ENCODE peak calls at places on chromosome 3, in ten cellular contexts. S is AG09309, H is kidney, I is lower leg skin, B is GM12865, X is progenitor cell of endocrine pancreas, A is cardiac fibroblast, G is PC-9, K is LNCaP clone FGC, L is ascending aorta. U is an unnamed sample.

GRCh38 chr3:158709666-158710083 is 22.6 kb downstream of the RARRES1 start:
- DNase-seq in B (no peak), H (no peak), A (peak), I (no peak), L (no peak), X (no peak), G (no peak), S (peak), K (no peak), U (no peak)

GRCh38 chr3:36909181-36909580 is 35.7 kb downstream of the TRANK1 start:
- DNase-seq in H (no peak), L (no peak), G (no peak), A (no peak), B (no peak), X (no peak), S (no peak), K (no peak), I (peak), U (no peak)

GRCh38 chr3:63308072-63308471 is 30.0 kb downstream of the SYNPR start:
- DNase-seq in L (no peak), I (no peak), A (no peak), B (no peak), H (no peak), K (no peak), G (no peak), X (no peak), S (no peak), U (no peak)

GRCh38 chr3:50125541-50126286 is 29.4 kb upstream of the SEMA3F start:
- DNase-seq in B (no peak), H (peak), I (no peak), A (no peak), L (no peak), X (no peak), S (no peak), G (no peak), K (no peak), U (no peak)

GRCh38 chr3:45676248-45677044 is 12.8 kb upstream of the SACM1L start:
- DNase-seq in G (no peak), I (no peak), B (no peak), A (no peak), H (no peak), S (no peak), L (no peak), K (no peak), X (no peak), U (no peak)

GRCh38 chr3:184144505-184144904 is 9.3 kb downstream of the EIF2B5 start:
- DNase-seq in G (no peak), K (peak), B (no peak), S (no peak), H (no peak), X (no peak), I (no peak), L (no peak), A (no peak), U (no peak)

GRCh38 chr3:191068946-191069813 is 129.9 kb upstream of the OSTN start:
- DNase-seq in K (no peak), G (peak), X (no peak), I (no peak), A (peak), B (no peak), L (no peak), S (no peak), H (no peak), U (no peak)

GRCh38 chr3:46995901-46996562 is 16.6 kb downstream of the NBEAL2 start:
- DNase-seq in X (no peak), K (no peak), L (no peak), S (no peak), B (no peak), G (no peak), I (no peak), A (no peak), H (peak), U (no peak)

GRCh38 chr3:130345487-130346079 is at the start of gene COL6A5:
- DNase-seq in I (no peak), A (peak), G (no peak), X (peak), B (no peak), L (no peak), S (no peak), K (no peak), H (peak), U (no peak)

GRCh38 chr3:8020459-8020858 is 481.2 kb upstream of the LMCD1 start:
- DNase-seq in B (no peak), X (no peak), A (no peak), L (no peak), G (no peak), S (no peak), K (no peak), I (no peak), H (no peak), U (no peak)

GRCh38 chr3:178562869-178563232 is 26.6 kb downstream of the KCNMB2 start:
- DNase-seq in K (no peak), S (no peak), L (no peak), I (no peak), H (no peak), X (no peak), B (peak), A (peak), G (no peak), U (no peak)

GRCh38 chr3:129604223-129604941 is 2.1 kb downstream of the PLXND1 start:
- DNase-seq in H (no peak), X (no peak), A (no peak), L (no peak), B (no peak), K (no peak), G (no peak), S (no peak), I (no peak), U (no peak)

GRCh38 chr3:171976526-171976925 is 62.9 kb upstream of the FNDC3B start:
- DNase-seq in A (peak), I (no peak), B (no peak), X (no peak), L (no peak), S (no peak), K (no peak), G (peak), H (no peak), U (no peak)

GRCh38 chr3:49602877-49603411 is 48.7 kb downstream of the BSN start:
- DNase-seq in S (no peak), L (no peak), A (no peak), I (no peak), B (peak), H (no peak), K (no peak), G (peak), X (no peak), U (no peak)

GRCh38 chr3:45110185-45110833 is 35.9 kb downstream of the CDCP1 start:
- DNase-seq in A (no peak), L (no peak), K (no peak), I (no peak), B (peak), G (no peak), H (no peak), S (no peak), X (no peak), U (no peak)

GRCh38 chr3:173529062-173529711 is 131.6 kb downstream of the NLGN1 start:
- DNase-seq in L (no peak), G (peak), X (no peak), B (peak), H (peak), K (peak), A (peak), I (no peak), S (no peak), U (no peak)

GRCh38 chr3:123158330-123158729 is 43.4 kb upstream of the SEC22A start:
- DNase-seq in A (no peak), B (no peak), G (no peak), H (no peak), X (no peak), I (no peak), L (no peak), S (no peak), K (peak), U (no peak)

GRCh38 chr3:51974963-51975856 is at the start of gene ABHD14A:
- DNase-seq in B (peak), G (no peak), X (peak), I (peak), H (peak), K (no peak), A (peak), S (no peak), L (peak), U (peak)

GRCh38 chr3:10391391-10391790 is 70.5 kb upstream of the SEC13 start:
- DNase-seq in H (no peak), B (no peak), X (no peak), G (no peak), A (no peak), L (no peak), K (no peak), S (no peak), I (no peak), U (no peak)

GRCh38 chr3:13600950-13601691 is 52.2 kb downstream of the FBLN2 start:
- DNase-seq in G (peak), I (no peak), B (no peak), X (no peak), S (peak), A (peak), H (no peak), L (no peak), K (no peak), U (no peak)

GRCh38 chr3:143726727-143727126 is 121.5 kb downstream of the SLC9A9 start:
- DNase-seq in H (no peak), L (no peak), K (no peak), S (peak), G (no peak), B (no peak), X (no peak), A (no peak), I (no peak), U (no peak)

GRCh38 chr3:129320261-129320660 is 41.6 kb downstream of the HMCES start:
- DNase-seq in H (no peak), I (no peak), K (no peak), S (no peak), G (no peak), L (peak), A (no peak), X (no peak), B (no peak), U (no peak)

GRCh38 chr3:174873832-174874231 is 14.7 kb downstream of the NAALADL2 start:
- DNase-seq in H (no peak), I (no peak), L (no peak), B (no peak), A (no peak), S (no peak), X (no peak), K (peak), G (no peak), U (no peak)

GRCh38 chr3:56053727-56054126 is 414.5 kb downstream of the ERC2 start:
- DNase-seq in X (no peak), K (no peak), G (no peak), H (no peak), S (no peak), I (no peak), L (no peak), B (no peak), A (no peak), U (no peak)

GRCh38 chr3:117998071-117998470 is 1036.6 kb downstream of the IGSF11 start:
- DNase-seq in B (no peak), G (no peak), L (no peak), A (peak), S (no peak), X (no peak), I (no peak), H (no peak), K (no peak), U (no peak)

GRCh38 chr3:194687638-194688206 is 2.0 kb downstream of the FAM43A start:
- DNase-seq in H (peak), L (peak), A (peak), S (no peak), G (peak), B (peak), I (peak), K (no peak), X (peak), U (peak)

GRCh38 chr3:51718547-51719412 is 11.9 kb downstream of the GRM2 start:
- DNase-seq in X (peak), B (peak), L (peak), A (peak), K (peak), H (no peak), I (peak), S (no peak), G (peak), U (no peak)

GRCh38 chr3:195194559-195195161 is 76.3 kb downstream of the XXYLT1 start:
- DNase-seq in L (no peak), H (no peak), K (no peak), X (no peak), S (no peak), B (no peak), A (no peak), G (no peak), I (no peak), U (no peak)

GRCh38 chr3:10933958-10934481 is 58.5 kb upstream of the SLC6A1 start:
- DNase-seq in X (no peak), S (no peak), G (no peak), K (no peak), A (peak), L (no peak), B (no peak), H (peak), I (peak), U (no peak)

GRCh38 chr3:128987701-128988100 is 6.2 kb downstream of the CFAP92 start:
- DNase-seq in A (no peak), B (no peak), S (no peak), X (no peak), H (no peak), L (no peak), G (no peak), K (no peak), I (peak), U (no peak)

GRCh38 chr3:187288176-187288893 is 3.2 kb downstream of the MASP1 start:
- DNase-seq in S (no peak), G (no peak), I (no peak), L (no peak), K (peak), H (no peak), X (no peak), A (no peak), B (no peak), U (no peak)

GRCh38 chr3:5187920-5188418 is 462 bp downstream of the EDEM1 start:
- DNase-seq in S (no peak), L (peak), I (peak), H (peak), B (peak), X (peak), G (no peak), A (peak), K (no peak), U (peak)

GRCh38 chr3:187368251-187368733 is at the start of gene RTP4:
- DNase-seq in A (peak), I (no peak), G (no peak), H (no peak), X (no peak), S (peak), B (peak), L (no peak), K (no peak), U (peak)

GRCh38 chr3:194215392-194215791 is 79.4 kb downstream of the HES1 start:
- DNase-seq in L (no peak), I (no peak), G (no peak), A (no peak), K (no peak), X (no peak), H (no peak), B (no peak), S (no peak), U (no peak)

GRCh38 chr3:188562163-188562562 is 408.2 kb downstream of the LPP start:
- DNase-seq in I (no peak), A (peak), S (no peak), X (no peak), G (no peak), H (no peak), B (no peak), K (no peak), L (no peak), U (no peak)

GRCh38 chr3:78913711-78914110 is 854.1 kb downstream of the ROBO1 start:
- DNase-seq in H (no peak), X (no peak), I (no peak), B (no peak), K (no peak), L (no peak), S (no peak), A (no peak), G (no peak), U (no peak)

GRCh38 chr3:56962200-56962599 is 98.3 kb upstream of the SPATA12 start:
- DNase-seq in L (no peak), H (no peak), K (no peak), G (no peak), I (no peak), S (no peak), A (no peak), B (no peak), X (no peak), U (no peak)

GRCh38 chr3:170040283-170040907 is 2.6 kb downstream of the GPR160 start:
- DNase-seq in B (no peak), X (no peak), H (no peak), A (no peak), L (no peak), K (no peak), G (no peak), I (no peak), S (no peak), U (no peak)

GRCh38 chr3:170043506-170043905 is 5.7 kb downstream of the GPR160 start:
- DNase-seq in X (no peak), S (no peak), L (no peak), G (no peak), B (no peak), H (no peak), K (no peak), I (no peak), A (no peak), U (no peak)

GRCh38 chr3:170033489-170033888 is 4.3 kb upstream of the GPR160 start:
- DNase-seq in I (no peak), A (no peak), X (no peak), B (no peak), K (no peak), S (no peak), G (no peak), H (no peak), L (no peak), U (no peak)

GRCh38 chr3:170037463-170038433 is at the start of gene GPR160:
- DNase-seq in H (peak), G (peak), B (peak), X (peak), L (peak), A (peak), S (no peak), K (no peak), I (peak), U (peak)

GRCh38 chr3:170038434-170039110 is 777 bp downstream of the GPR160 start:
- DNase-seq in G (no peak), S (no peak), L (no peak), K (no peak), H (peak), X (peak), I (no peak), A (no peak), B (peak), U (peak)
- TF ChIP-seq CTCF in G (peak), S (no peak), L (no peak), K (peak), H (peak), X (peak), I (no peak), A (no peak), B (peak), U (no peak)

DNA sequence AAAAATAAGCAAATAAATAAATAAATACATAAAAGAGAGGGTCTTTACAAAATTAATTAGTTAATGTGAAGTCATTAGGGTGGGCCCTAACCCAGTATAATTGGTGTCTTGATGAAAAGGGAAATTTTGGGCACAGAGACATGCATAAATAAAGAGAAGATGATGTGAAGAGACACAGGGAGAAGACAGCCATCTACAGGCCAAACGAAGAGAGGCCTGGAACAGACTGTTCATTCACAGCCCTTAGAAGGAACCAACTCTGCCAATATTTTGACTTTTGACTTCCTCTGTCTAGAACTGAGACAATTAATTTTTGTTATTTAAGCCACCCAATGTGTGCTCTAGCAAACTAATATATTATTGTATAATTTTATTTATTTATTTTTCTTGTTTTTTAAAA is 29.6 kb upstream of the SELENOK start:
- DNase-seq in G (no peak), I (no peak), K (no peak), S (no peak), L (no peak), A (peak), X (no peak), B (peak), H (no peak), U (no peak)
- TF ChIP-seq CTCF in G (peak), I (no peak), K (peak), S (peak), L (no peak), A (peak), X (peak), B (peak), H (no peak), U (no peak)

GRCh38 chr3:53056442-53056841 is 10.6 kb upstream of the SFMBT1 start:
- DNase-seq in K (no peak), I (peak), S (no peak), L (no peak), B (peak), A (no peak), H (no peak), X (no peak), G (no peak), U (no peak)
- TF ChIP-seq CTCF in K (no peak), I (no peak), S (peak), L (no peak), B (peak), A (peak), H (peak), X (peak), G (peak), U (no peak)

DNA sequence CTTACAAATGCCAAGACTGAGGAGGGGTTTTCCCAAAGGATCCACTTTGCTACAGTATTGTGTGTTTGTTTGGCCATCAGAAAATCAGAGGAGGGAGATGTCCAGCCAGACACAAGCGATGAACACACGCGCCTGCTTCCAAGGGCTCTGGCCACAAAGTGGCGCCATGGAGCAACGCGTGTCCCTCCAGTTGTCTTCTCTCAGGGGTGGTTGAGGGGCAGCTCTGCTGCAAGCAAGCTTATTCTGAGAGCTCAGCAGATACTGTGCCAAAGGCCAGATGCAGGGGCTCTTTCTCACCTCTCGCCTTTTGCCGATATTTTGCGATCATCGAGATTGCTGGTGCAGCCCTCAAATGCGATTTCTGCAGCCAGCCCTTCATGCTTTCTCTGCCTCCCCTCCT is 88.9 kb upstream of the OSBPL11 start:
- DNase-seq in I (no peak), A (peak), G (no peak), K (no peak), B (no peak), H (no peak), L (no peak), X (no peak), S (no peak), U (no peak)
- TF ChIP-seq CTCF in I (no peak), A (peak), G (peak), K (peak), B (peak), H (no peak), L (no peak), X (peak), S (peak), U (no peak)

DNA sequence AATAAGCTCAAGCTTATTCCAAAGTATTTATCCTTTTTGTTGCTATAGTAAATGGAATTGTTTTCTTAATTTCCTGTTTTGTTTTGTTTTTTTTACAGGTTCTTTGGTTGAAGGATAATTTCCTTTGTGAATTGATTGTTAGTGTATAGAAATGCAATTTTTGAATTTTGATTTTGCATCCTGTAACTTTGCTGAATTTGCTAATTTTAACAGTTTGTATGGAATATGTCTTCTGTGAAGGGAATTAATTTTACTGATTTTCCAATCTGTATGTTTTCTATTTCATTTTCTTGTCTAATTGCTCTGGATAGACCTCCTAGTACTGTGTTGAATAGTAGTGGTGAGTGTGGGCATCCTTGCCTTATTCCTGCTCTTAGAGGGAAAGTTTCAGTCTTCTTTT is 28.3 kb downstream of the PFN2 start:
- DNase-seq in B (no peak), X (no peak), L (no peak), K (no peak), I (no peak), H (no peak), A (no peak), G (no peak), S (no peak), U (no peak)
- TF ChIP-seq CTCF in B (no peak), X (no peak), L (no peak), K (no peak), I (no peak), H (no peak), A (no peak), G (no peak), S (no peak), U (no peak)

DNA sequence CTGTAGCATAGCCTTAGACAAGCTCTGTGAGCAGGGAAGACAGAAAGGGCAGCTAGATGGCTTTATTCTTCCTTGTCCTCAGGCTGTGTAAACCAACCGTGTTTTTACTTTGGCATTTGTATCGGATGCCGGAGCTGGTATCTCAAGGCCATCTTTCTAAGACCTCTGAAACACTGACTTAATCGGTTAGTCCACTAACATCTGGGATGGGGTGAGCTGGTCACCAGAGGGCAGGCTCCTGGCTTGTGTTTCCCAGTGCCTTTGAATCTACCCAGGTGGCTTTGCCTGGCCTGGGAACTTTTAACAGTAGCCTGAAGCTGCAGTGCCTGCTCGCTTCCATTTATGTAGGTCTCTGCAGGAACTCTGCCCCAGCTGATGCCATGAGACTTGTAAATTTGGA is 252.7 kb downstream of the NR1D2 start:
- DNase-seq in L (no peak), A (no peak), K (no peak), H (no peak), G (no peak), I (no peak), B (no peak), S (no peak), X (no peak), U (no peak)
- TF ChIP-seq CTCF in L (no peak), A (no peak), K (peak), H (no peak), G (no peak), I (no peak), B (no peak), S (no peak), X (peak), U (no peak)

U was measured in activated B cell treated with CpG ODN at 0.5 μM for 24 hours.